ENCODE peak calls at places on chromosome 3, in six cellular contexts. Z is H9, O is trophoblast cell, G is IMR-90, V is neuronal stem cell, C is H1. D is an unnamed sample. For H3K9me3, the result is how much of the 10 kb centered on the place peaks cover.

GRCh38 chr3:122324871-122325323 is at the start of gene CSTA:
- DNase-seq in Z (no peak), O (peak), G (no peak), V (no peak), C (no peak), D (no peak)

GRCh38 chr3:54185740-54186139 is 63.4 kb downstream of the CACNA2D3 start:
- DNase-seq in Z (no peak), O (no peak), G (no peak), V (no peak), C (no peak), D (no peak)

GRCh38 chr3:14876942-14877341 is 58.2 kb downstream of the FGD5 start:
- DNase-seq in Z (no peak), O (no peak), G (no peak), V (no peak), C (no peak), D (no peak)

GRCh38 chr3:194178693-194179092 is 42.7 kb downstream of the HES1 start:
- DNase-seq in Z (no peak), O (no peak), G (no peak), V (no peak), C (no peak), D (no peak)

GRCh38 chr3:68336042-68336441 is 596.3 kb downstream of the TAFA4 start:
- DNase-seq in Z (no peak), O (no peak), G (no peak), V (no peak), C (no peak), D (no peak)

GRCh38 chr3:176740891-176741290 is 456.4 kb downstream of the TBL1XR1 start:
- DNase-seq in Z (no peak), O (no peak), G (no peak), V (no peak), C (no peak), D (no peak)

GRCh38 chr3:130850044-130850797 is 43.7 kb upstream of the ATP2C1 start:
- DNase-seq in Z (no peak), O (peak), G (peak), V (no peak), C (no peak), D (peak)

GRCh38 chr3:78633626-78634025 is 1134.2 kb downstream of the ROBO1 start:
- DNase-seq in Z (no peak), O (no peak), G (peak), V (no peak), C (no peak), D (peak)

GRCh38 chr3:71372369-71372768 is 211.2 kb downstream of the FOXP1 start:
- DNase-seq in Z (no peak), O (no peak), G (no peak), V (no peak), C (no peak), D (no peak)

GRCh38 chr3:111808439-111808838 is 50.6 kb upstream of the PHLDB2 start:
- DNase-seq in Z (no peak), O (no peak), G (peak), V (no peak), C (no peak), D (peak)

GRCh38 chr3:42688016-42688415 is 2.7 kb downstream of the KLHL40 start:
- DNase-seq in Z (no peak), O (no peak), G (no peak), V (no peak), C (no peak), D (no peak)

GRCh38 chr3:112776836-112777235 is 69.8 kb downstream of the CD200R1L start:
- DNase-seq in Z (no peak), O (no peak), G (peak), V (no peak), C (no peak), D (no peak)

GRCh38 chr3:150811984-150812383 is 49.0 kb upstream of the SIAH2 start:
- DNase-seq in Z (no peak), O (no peak), G (no peak), V (no peak), C (no peak), D (no peak)

GRCh38 chr3:114666613-114667012 is 372.8 kb downstream of the TIGIT start:
- DNase-seq in Z (no peak), O (no peak), G (no peak), V (no peak), C (no peak), D (no peak)

GRCh38 chr3:49213998-49214397 is 42.6 kb downstream of the KLHDC8B start:
- DNase-seq in Z (no peak), O (no peak), G (no peak), V (no peak), C (no peak), D (no peak)

GRCh38 chr3:49213541-49213943 is 42.1 kb downstream of the KLHDC8B start:
- DNase-seq in Z (no peak), O (no peak), G (no peak), V (no peak), C (no peak), D (no peak)

GRCh38 chr3:49219132-49219531 is 47.7 kb downstream of the KLHDC8B start:
- DNase-seq in Z (no peak), O (no peak), G (no peak), V (no peak), C (no peak), D (no peak)

GRCh38 chr3:49222002-49222401 is 50.6 kb downstream of the KLHDC8B start:
- DNase-seq in Z (no peak), O (peak), G (no peak), V (no peak), C (no peak), D (no peak)

DNA sequence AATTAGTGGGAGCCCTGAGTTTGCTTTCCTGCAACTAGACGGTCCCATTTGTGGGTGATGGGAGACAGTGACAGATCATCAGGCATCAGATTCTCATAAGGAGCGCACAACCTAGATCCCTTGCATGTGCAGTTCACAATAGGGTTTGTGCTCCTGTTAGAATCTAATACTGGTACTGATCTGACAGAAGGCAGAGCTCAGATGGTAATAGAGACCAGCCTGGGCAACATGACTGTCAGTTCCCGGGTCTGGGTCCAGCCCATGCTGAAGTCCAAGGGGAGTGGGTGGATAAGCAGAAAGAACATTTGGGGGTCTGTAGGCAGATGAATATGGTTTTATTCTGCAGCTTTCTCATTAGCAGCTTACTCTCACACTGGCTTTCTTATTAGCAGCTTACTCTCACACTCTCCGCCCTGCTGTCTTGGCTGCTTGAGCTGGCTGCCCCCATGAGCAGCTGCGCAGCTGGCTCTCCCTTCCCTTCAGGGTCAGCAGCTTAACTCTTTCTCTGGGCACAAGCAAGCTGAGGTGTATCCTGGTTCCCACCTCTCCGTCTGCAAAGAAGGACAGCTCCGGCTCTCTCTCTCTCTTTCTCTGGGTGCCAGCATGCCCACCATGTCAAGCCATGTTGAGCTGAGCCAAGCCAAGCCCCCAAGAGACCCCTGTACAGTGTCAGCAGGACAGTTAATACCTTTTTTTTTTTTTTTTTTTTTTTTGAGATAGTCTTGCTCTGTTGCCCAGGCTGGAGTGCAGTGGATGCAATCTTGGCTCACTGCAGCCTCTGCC is 46.5 kb downstream of the KLHDC8B start:
- DNase-seq in Z (no peak), O (no peak), G (no peak), V (no peak), C (no peak), D (no peak)
- H3K9me3 ChIP-seq in Z (under half), O (under half), G (under half), V (under half), C (under half), D (under half)

GRCh38 chr3:46628980-46629379 is 16.7 kb downstream of the FAM240A start:
- DNase-seq in Z (no peak), O (no peak), G (no peak), V (no peak), C (no peak), D (no peak)
- H2BK5ac ChIP-seq in Z (no peak), O (no peak), G (peak), V (no peak), C (peak), D (no peak)

GRCh38 chr3:94587291-94587690 is 524.4 kb downstream of the NSUN3 start:
- DNase-seq in Z (no peak), O (peak), G (no peak), V (no peak), C (no peak), D (no peak)
- H4K91ac ChIP-seq in Z (no peak), O (no peak), G (no peak), V (no peak), C (no peak), D (no peak)

GRCh38 chr3:6120786-6121185 is 740.1 kb upstream of the GRM7 start:
- DNase-seq in Z (no peak), O (peak), G (no peak), V (no peak), C (no peak), D (peak)
- H3K9me3 ChIP-seq in Z (under half), O (under half), G (under half), V (under half), C (under half), D (under half)

DNA sequence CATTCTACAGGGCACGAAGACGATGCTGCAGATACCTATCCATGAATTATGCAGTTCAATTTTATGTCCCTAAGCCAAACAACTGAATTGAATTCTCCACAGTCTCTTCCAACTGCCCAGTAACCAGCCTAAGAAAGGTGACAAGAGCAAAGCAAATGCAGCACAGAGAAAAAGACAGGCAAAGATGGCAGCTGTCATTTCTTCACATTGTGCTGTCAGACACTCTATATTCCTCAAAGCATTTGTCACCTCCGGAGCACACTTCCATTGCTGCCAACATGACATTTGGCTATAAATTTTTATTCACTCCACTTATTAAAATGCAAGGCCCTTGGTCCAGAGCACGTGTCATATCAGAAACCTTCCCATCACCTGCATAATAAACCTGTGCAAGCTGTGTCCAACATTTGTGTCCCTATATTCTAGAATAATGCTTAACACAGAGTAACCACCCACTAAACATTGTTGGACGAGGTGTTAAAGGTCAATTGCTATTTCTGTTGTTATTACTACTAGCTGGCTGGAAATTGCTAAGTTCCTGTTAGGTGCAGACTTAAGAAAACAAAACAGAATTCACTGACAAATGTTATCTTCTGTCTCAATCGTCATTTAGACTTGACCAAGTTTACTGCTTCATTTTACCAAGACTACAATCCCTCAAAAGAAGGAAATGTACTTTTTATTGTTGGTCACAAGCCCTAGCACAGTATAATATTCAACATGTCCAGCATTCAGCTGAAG is 89.7 kb downstream of the MAGI1 start:
- DNase-seq in Z (no peak), O (no peak), G (no peak), V (no peak), C (no peak), D (no peak)
- H2BK5ac ChIP-seq in Z (no peak), O (no peak), G (no peak), V (no peak), C (no peak), D (no peak)

DNA sequence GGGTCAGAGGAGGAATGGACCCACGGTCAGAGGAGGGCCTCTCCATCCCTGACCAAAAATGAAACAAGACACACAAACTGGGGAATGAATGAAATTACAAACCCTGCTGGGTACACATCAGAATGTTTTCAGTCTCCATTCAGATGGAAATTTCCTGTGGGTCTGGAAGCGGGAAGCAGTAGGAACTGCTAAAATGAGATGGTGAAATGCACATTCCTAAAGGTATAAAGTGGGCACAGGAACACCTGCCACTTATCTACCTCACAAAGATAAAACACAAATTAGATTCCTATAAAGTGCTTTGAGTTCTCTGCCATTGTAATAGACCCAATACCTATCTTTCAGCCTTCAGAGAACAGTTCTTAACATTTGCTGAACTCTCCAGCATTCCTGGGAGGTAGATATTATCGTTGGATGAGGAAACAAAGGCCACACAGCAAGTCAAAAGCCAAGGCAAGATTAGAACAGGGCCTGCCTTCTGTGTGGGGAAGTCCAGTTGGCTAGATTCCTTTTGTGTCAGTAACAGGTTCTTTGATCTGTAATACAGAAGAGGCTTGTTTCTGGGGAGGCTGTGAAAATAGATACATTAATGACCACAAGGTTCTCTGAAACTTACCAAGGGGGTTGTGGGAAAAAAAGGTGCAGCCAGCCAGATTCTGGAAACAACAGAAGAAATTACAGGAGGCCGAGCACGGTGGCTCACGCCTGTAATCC is 98.4 kb downstream of the IGF2BP2 start:
- DNase-seq in Z (no peak), O (peak), G (no peak), V (no peak), C (no peak), D (no peak)
- H4K91ac ChIP-seq in Z (no peak), O (no peak), G (no peak), V (no peak), C (no peak), D (no peak)

GRCh38 chr3:104279617-104280016 is 1087.1 kb upstream of the ALCAM start:
- DNase-seq in Z (no peak), O (no peak), G (peak), V (no peak), C (no peak), D (peak)
- H3K9me3 ChIP-seq in Z (under half), O (under half), G (under half), V (under half), C (under half), D (half or more)

GRCh38 chr3:30984855-30985793 is 90.7 kb upstream of the GADL1 start:
- DNase-seq in Z (no peak), O (no peak), G (peak), V (no peak), C (no peak), D (peak)

GRCh38 chr3:30977592-30977991 is 83.1 kb upstream of the GADL1 start:
- DNase-seq in Z (no peak), O (no peak), G (no peak), V (no peak), C (no peak), D (no peak)

GRCh38 chr3:30980993-30981392 is 86.5 kb upstream of the GADL1 start:
- DNase-seq in Z (no peak), O (no peak), G (no peak), V (no peak), C (no peak), D (no peak)

GRCh38 chr3:30986551-30986950 is 92.1 kb upstream of the GADL1 start:
- DNase-seq in Z (no peak), O (no peak), G (no peak), V (no peak), C (no peak), D (no peak)

GRCh38 chr3:30982676-30983075 is 88.2 kb upstream of the GADL1 start:
- DNase-seq in Z (no peak), O (no peak), G (no peak), V (no peak), C (no peak), D (no peak)
- H2BK5ac ChIP-seq in Z (no peak), O (no peak), G (no peak), V (no peak), C (no peak), D (no peak)